ENCODE peak calls at places on chromosomes 5 and 9, in eight cellular contexts. Y is IMR-90, A is K562, V is suprapubic skin, B is psoas muscle, E is transverse colon, D is neuronal stem cell, M is fibroblast of lung. F is an unnamed sample.
A peak's percentile ranks its signal among the peaks of the same experiment; 100 is the strongest.

GRCh38 chr9:73714294-73714693 is 562.6 kb downstream of the ANXA1 start:
- DNase-seq in B (no peak), D (no peak), A (no peak), Y (no peak), V (no peak), E (no peak), M (no peak), F (no peak)

GRCh38 chr5:43281840-43282658 is 31.2 kb downstream of the HMGCS1 start:
- DNase-seq in D (no peak), E (no peak), V (no peak), Y (peak; percentile 10), B (no peak), A (peak; percentile 61), M (no peak), F (no peak)

GRCh38 chr9:35808433-35808832 is 3.6 kb downstream of the SPAG8 start:
- DNase-seq in B (no peak), M (no peak), Y (no peak), D (no peak), A (no peak), E (no peak), V (no peak), F (no peak)

GRCh38 chr5:39427225-39427624 is 2.4 kb upstream of the DAB2 start:
- DNase-seq in Y (peak; percentile 66), A (no peak), E (no peak), V (no peak), B (no peak), D (no peak), M (peak; percentile 30), F (no peak)

GRCh38 chr5:175797521-175798038 is 73.8 kb upstream of the CPLX2 start:
- DNase-seq in M (no peak), E (no peak), B (no peak), D (peak; percentile 30), Y (no peak), V (no peak), A (no peak), F (no peak)

GRCh38 chr9:124428751-124429529 is 13.7 kb upstream of the PSMB7 start:
- DNase-seq in V (peak; percentile 75), Y (no peak), A (no peak), M (no peak), E (no peak), D (no peak), B (no peak), F (no peak)

GRCh38 chr5:175383350-175383749 is 60.6 kb downstream of the DRD1 start:
- DNase-seq in D (no peak), E (no peak), Y (no peak), V (no peak), M (no peak), A (no peak), B (no peak), F (no peak)

GRCh38 chr9:38208206-38208901 is 139.3 kb upstream of the SHB start:
- DNase-seq in M (no peak), Y (no peak), V (peak; percentile 16), B (no peak), E (no peak), D (no peak), A (no peak), F (no peak)

GRCh38 chr5:138503487-138504270 is 38.4 kb downstream of the EGR1 start:
- DNase-seq in E (peak; percentile 19), B (no peak), A (peak; percentile 75), M (peak; percentile 78), Y (peak; percentile 75), D (peak; percentile 57), V (peak; percentile 63), F (no peak)

GRCh38 chr5:39721394-39721793 is 296.6 kb upstream of the DAB2 start:
- DNase-seq in B (no peak), V (no peak), A (no peak), M (no peak), D (no peak), E (no peak), Y (no peak), F (no peak)

GRCh38 chr9:108743426-108743825 is 112.4 kb downstream of the ACTL7B start:
- DNase-seq in M (no peak), A (no peak), B (no peak), V (no peak), Y (no peak), E (no peak), D (no peak), F (no peak)

GRCh38 chr5:159050408-159051091 is 49.2 kb downstream of the EBF1 start:
- DNase-seq in B (no peak), A (no peak), V (no peak), M (peak; percentile 79), E (no peak), Y (peak; percentile 32), D (no peak), F (no peak)

GRCh38 chr5:61582887-61583286 is 250.8 kb downstream of the ZSWIM6 start:
- DNase-seq in D (no peak), B (no peak), A (no peak), E (no peak), M (no peak), Y (no peak), V (no peak), F (no peak)

GRCh38 chr9:132994410-132995120 is 16.1 kb downstream of the GFI1B start:
- DNase-seq in E (peak; percentile 36), A (peak; percentile 72), M (peak; percentile 35), Y (peak; percentile 57), D (no peak), V (no peak), B (no peak), F (peak; percentile 35)

GRCh38 chr5:82413302-82414042 is 135.3 kb upstream of the RPS23 start:
- DNase-seq in B (no peak), D (no peak), V (no peak), A (no peak), E (no peak), Y (peak; percentile 83), M (peak; percentile 97), F (no peak)

GRCh38 chr9:110900451-110900850 is 137.8 kb downstream of the LPAR1 start:
- DNase-seq in M (peak; percentile 67), V (no peak), Y (peak; percentile 53), B (no peak), E (no peak), A (no peak), D (no peak), F (no peak)

GRCh38 chr9:6055213-6055612 is 39.8 kb upstream of the RANBP6 start:
- DNase-seq in V (no peak), B (no peak), D (peak; percentile 64), Y (peak; percentile 91), M (peak; percentile 92), A (peak; percentile 41), E (peak; percentile 22), F (no peak)

GRCh38 chr9:131178382-131178781 is 53.0 kb downstream of the NUP214 start:
- DNase-seq in V (no peak), M (peak; percentile 72), E (peak; percentile 68), D (peak; percentile 61), B (peak; percentile 82), Y (peak; percentile 86), A (peak; percentile 100), F (peak; percentile 56)

GRCh38 chr5:171610686-171611085 is 174.9 kb upstream of the SMIM23 start:
- DNase-seq in E (no peak), M (no peak), D (no peak), B (no peak), V (peak; percentile 28), Y (no peak), A (no peak), F (no peak)

GRCh38 chr9:115034801-115035200 is 83.2 kb downstream of the TNC start:
- DNase-seq in M (peak; percentile 87), B (no peak), V (no peak), Y (peak; percentile 90), D (no peak), A (no peak), E (no peak), F (no peak)

GRCh38 chr9:125843646-125844045 is 96.5 kb downstream of the PBX3 start:
- DNase-seq in E (no peak), D (no peak), B (no peak), V (no peak), M (peak; percentile 70), Y (peak; percentile 60), A (no peak), F (no peak)

GRCh38 chr9:137457406-137458193 is 1.5 kb downstream of the NSMF start:
- DNase-seq in Y (no peak), E (no peak), D (no peak), V (no peak), M (no peak), A (no peak), B (peak; percentile 50), F (no peak)

GRCh38 chr9:137455361-137455991 is 3.7 kb downstream of the NSMF start:
- DNase-seq in E (no peak), V (no peak), B (peak; percentile 51), M (no peak), Y (no peak), D (no peak), A (no peak), F (peak; percentile 50)

GRCh38 chr9:137454506-137455360 is 4.4 kb downstream of the NSMF start:
- DNase-seq in A (no peak), E (peak; percentile 73), Y (no peak), B (peak; percentile 61), M (peak; percentile 32), D (peak; percentile 69), V (no peak), F (peak; percentile 91)

GRCh38 chr9:137456864-137457405 is 2.2 kb downstream of the NSMF start:
- DNase-seq in V (no peak), E (no peak), B (peak; percentile 45), M (no peak), D (no peak), Y (no peak), A (no peak), F (peak; percentile 45)

GRCh38 chr9:137456061-137456863 is 2.9 kb downstream of the NSMF start:
- DNase-seq in M (peak; percentile 72), Y (peak; percentile 28), D (no peak), B (peak; percentile 24), E (no peak), V (no peak), A (no peak), F (no peak)
- H3K4me1 ChIP-seq in M (peaks cover 3% of the 10 kb centered on the region), Y (peaks cover 24% of the 10 kb centered on the region), D (peaks cover 11% of the 10 kb centered on the region), B (peaks cover 8% of the 10 kb centered on the region), E (peaks cover 33% of the 10 kb centered on the region), V (peaks cover 58% of the 10 kb centered on the region), A (peaks cover 16% of the 10 kb centered on the region), F (peaks cover 6% of the 10 kb centered on the region)

GRCh38 chr5:78548216-78548615 is 100.4 kb downstream of the LHFPL2 start:
- DNase-seq in M (no peak), A (no peak), E (no peak), B (no peak), D (no peak), Y (no peak), V (no peak), F (no peak)
- H3K4me1 ChIP-seq in M (peaks cover 19% of the 10 kb centered on the region), A (no peaks in the 10 kb centered on the region), E (peaks cover 11% of the 10 kb centered on the region), B (peaks cover 19% of the 10 kb centered on the region), D (peaks cover 7% of the 10 kb centered on the region), Y (peaks cover 30% of the 10 kb centered on the region), V (peaks cover 28% of the 10 kb centered on the region), F (no peaks in the 10 kb centered on the region)

GRCh38 chr5:10599113-10599512 is 35.2 kb downstream of the ANKRD33B start:
- DNase-seq in E (no peak), B (no peak), A (no peak), D (no peak), Y (no peak), V (no peak), M (no peak), F (no peak)
- H3K4me1 ChIP-seq in E (no peaks in the 10 kb centered on the region), B (peaks cover 54% of the 10 kb centered on the region), A (peaks cover 47% of the 10 kb centered on the region), D (no peaks in the 10 kb centered on the region), Y (peaks cover 26% of the 10 kb centered on the region), V (peaks cover 51% of the 10 kb centered on the region), M (peaks cover 22% of the 10 kb centered on the region), F (peaks cover 11% of the 10 kb centered on the region)

DNA sequence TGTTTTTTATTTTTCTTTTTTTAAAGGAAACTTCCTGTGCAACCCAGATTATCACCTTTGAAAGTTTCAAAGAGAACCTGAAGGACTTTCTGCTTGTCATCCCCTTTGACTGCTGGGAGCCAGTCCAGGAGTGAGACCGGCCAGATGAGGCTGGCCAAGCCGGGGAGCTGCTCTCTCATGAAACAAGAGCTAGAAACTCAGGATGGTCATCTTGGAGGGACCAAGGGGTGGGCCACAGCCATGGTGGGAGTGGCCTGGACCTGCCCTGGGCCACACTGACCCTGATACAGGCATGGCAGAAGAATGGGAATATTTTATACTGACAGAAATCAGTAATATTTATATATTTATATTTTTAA is 2.1 kb downstream of the CSF2 start:
- DNase-seq in V (no peak), B (peak; percentile 24), Y (no peak), D (no peak), E (no peak), A (no peak), M (no peak), F (no peak)
- H3K4me1 ChIP-seq in V (peaks cover 3% of the 10 kb centered on the region), B (no peaks in the 10 kb centered on the region), Y (peaks cover 10% of the 10 kb centered on the region), D (no peaks in the 10 kb centered on the region), E (no peaks in the 10 kb centered on the region), A (peaks cover 19% of the 10 kb centered on the region), M (peaks cover 12% of the 10 kb centered on the region), F (no peaks in the 10 kb centered on the region)